ENCODE peak calls at places on chromosomes 4 and X, in ten cellular contexts. One of them, this sample, is unnamed.

GRCh38 chrX:46268429-46268828 is 276.8 kb downstream of the ZNF674 start:
- DNase-seq in effector memory CD4-positive, alpha-beta T cell: no peak
- DNase-seq in lower leg skin: no peak
- DNase-seq in left ventricle myocardium inferior: no peak
- DNase-seq in lower lobe of right lung: no peak
- DNase-seq in fibroblast of pulmonary artery: peak
- DNase-seq in AG09309: no peak
- DNase-seq in GM12878: no peak
- DNase-seq in adipocyte: peak
- DNase-seq in AG10803: no peak
- DNase-seq in this sample: no peak

GRCh38 chrX:12894074-12894691 is 12.2 kb upstream of the TLR8 start:
- DNase-seq in AG09309: no peak
- DNase-seq in GM12878: no peak
- DNase-seq in effector memory CD4-positive, alpha-beta T cell: no peak
- DNase-seq in left ventricle myocardium inferior: peak
- DNase-seq in AG10803: peak
- DNase-seq in adipocyte: no peak
- DNase-seq in fibroblast of pulmonary artery: peak
- DNase-seq in lower lobe of right lung: peak
- DNase-seq in lower leg skin: no peak
- DNase-seq in this sample: no peak

GRCh38 chr4:43525646-43526045 is 633.1 kb downstream of the GRXCR1 start:
- DNase-seq in AG10803: no peak
- DNase-seq in GM12878: no peak
- DNase-seq in AG09309: no peak
- DNase-seq in left ventricle myocardium inferior: no peak
- DNase-seq in lower leg skin: no peak
- DNase-seq in adipocyte: no peak
- DNase-seq in effector memory CD4-positive, alpha-beta T cell: no peak
- DNase-seq in fibroblast of pulmonary artery: no peak
- DNase-seq in lower lobe of right lung: no peak
- DNase-seq in this sample: no peak

GRCh38 chr4:165301833-165302232 is 25.6 kb upstream of the MSMO1 start:
- DNase-seq in lower lobe of right lung: no peak
- DNase-seq in left ventricle myocardium inferior: no peak
- DNase-seq in adipocyte: peak
- DNase-seq in GM12878: no peak
- DNase-seq in AG10803: peak
- DNase-seq in lower leg skin: no peak
- DNase-seq in AG09309: no peak
- DNase-seq in effector memory CD4-positive, alpha-beta T cell: no peak
- DNase-seq in fibroblast of pulmonary artery: no peak
- DNase-seq in this sample: no peak

GRCh38 chr4:184448828-184449227 is 25.5 kb downstream of the IRF2 start:
- DNase-seq in lower lobe of right lung: peak
- DNase-seq in GM12878: no peak
- DNase-seq in lower leg skin: peak
- DNase-seq in effector memory CD4-positive, alpha-beta T cell: no peak
- DNase-seq in AG09309: peak
- DNase-seq in AG10803: peak
- DNase-seq in left ventricle myocardium inferior: peak
- DNase-seq in adipocyte: no peak
- DNase-seq in fibroblast of pulmonary artery: peak
- DNase-seq in this sample: peak

GRCh38 chrX:17535229-17535628 is 160.2 kb downstream of the NHS start:
- DNase-seq in effector memory CD4-positive, alpha-beta T cell: no peak
- DNase-seq in AG09309: no peak
- DNase-seq in lower lobe of right lung: no peak
- DNase-seq in lower leg skin: no peak
- DNase-seq in fibroblast of pulmonary artery: peak
- DNase-seq in AG10803: no peak
- DNase-seq in GM12878: no peak
- DNase-seq in left ventricle myocardium inferior: no peak
- DNase-seq in adipocyte: peak
- DNase-seq in this sample: no peak

GRCh38 chr4:45931151-45931550 is 192.7 kb downstream of the GABRG1 start:
- DNase-seq in lower leg skin: no peak
- DNase-seq in GM12878: no peak
- DNase-seq in AG10803: no peak
- DNase-seq in lower lobe of right lung: no peak
- DNase-seq in fibroblast of pulmonary artery: no peak
- DNase-seq in AG09309: no peak
- DNase-seq in effector memory CD4-positive, alpha-beta T cell: no peak
- DNase-seq in left ventricle myocardium inferior: no peak
- DNase-seq in adipocyte: no peak
- DNase-seq in this sample: no peak

GRCh38 chr4:38612996-38613395 is 51.0 kb upstream of the KLF3 start:
- DNase-seq in adipocyte: peak
- DNase-seq in fibroblast of pulmonary artery: peak
- DNase-seq in effector memory CD4-positive, alpha-beta T cell: no peak
- DNase-seq in GM12878: no peak
- DNase-seq in AG10803: no peak
- DNase-seq in lower lobe of right lung: no peak
- DNase-seq in AG09309: no peak
- DNase-seq in lower leg skin: no peak
- DNase-seq in left ventricle myocardium inferior: no peak
- DNase-seq in this sample: no peak

GRCh38 chr4:156322592-156322991 is 368.9 kb upstream of the CTSO start:
- DNase-seq in adipocyte: peak
- DNase-seq in AG09309: peak
- DNase-seq in GM12878: no peak
- DNase-seq in effector memory CD4-positive, alpha-beta T cell: no peak
- DNase-seq in lower lobe of right lung: no peak
- DNase-seq in lower leg skin: no peak
- DNase-seq in AG10803: peak
- DNase-seq in fibroblast of pulmonary artery: peak
- DNase-seq in left ventricle myocardium inferior: no peak
- DNase-seq in this sample: peak

DNA sequence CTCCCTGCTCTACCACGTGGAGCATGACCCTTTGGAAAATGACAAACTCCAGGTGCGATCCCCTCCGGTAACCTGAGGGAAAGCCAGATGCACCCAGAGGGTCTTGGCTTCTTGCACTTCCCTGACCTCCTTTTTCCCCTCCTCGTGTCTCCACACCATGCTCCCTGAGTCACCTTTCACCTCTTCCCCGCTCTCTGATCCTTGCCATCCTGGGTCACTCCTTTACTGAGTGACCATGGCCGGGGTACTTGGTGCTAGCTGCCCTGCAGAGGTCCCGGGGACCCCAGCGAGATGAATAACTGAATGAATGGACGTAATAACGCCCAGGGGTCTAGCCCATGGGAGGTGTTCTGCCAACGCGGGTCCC is 401 bp upstream of the ZFP92 start:
- DNase-seq in lower leg skin: no peak
- DNase-seq in GM12878: no peak
- DNase-seq in left ventricle myocardium inferior: no peak
- DNase-seq in fibroblast of pulmonary artery: no peak
- DNase-seq in adipocyte: no peak
- DNase-seq in AG09309: no peak
- DNase-seq in AG10803: no peak
- DNase-seq in lower lobe of right lung: no peak
- DNase-seq in effector memory CD4-positive, alpha-beta T cell: no peak
- DNase-seq in this sample: no peak
- H3K4me3 ChIP-seq in lower leg skin: no peak
- H3K4me3 ChIP-seq in GM12878: no peak
- H3K4me3 ChIP-seq in left ventricle myocardium inferior: peak
- H3K4me3 ChIP-seq in fibroblast of pulmonary artery: peak
- H3K4me3 ChIP-seq in adipocyte: no peak
- H3K4me3 ChIP-seq in AG09309: no peak
- H3K4me3 ChIP-seq in AG10803: peak
- H3K4me3 ChIP-seq in lower lobe of right lung: peak
- H3K4me3 ChIP-seq in effector memory CD4-positive, alpha-beta T cell: no peak
- H3K4me3 ChIP-seq in this sample: peak

GRCh38 chr4:147830987-147831386 is 99.1 kb downstream of the ARHGAP10 start:
- DNase-seq in adipocyte: peak
- DNase-seq in effector memory CD4-positive, alpha-beta T cell: no peak
- DNase-seq in GM12878: no peak
- DNase-seq in AG09309: no peak
- DNase-seq in lower leg skin: no peak
- DNase-seq in AG10803: peak
- DNase-seq in left ventricle myocardium inferior: no peak
- DNase-seq in fibroblast of pulmonary artery: peak
- DNase-seq in lower lobe of right lung: no peak
- DNase-seq in this sample: peak

GRCh38 chr4:147830102-147830463 is 98.2 kb downstream of the ARHGAP10 start:
- DNase-seq in lower lobe of right lung: no peak
- DNase-seq in lower leg skin: no peak
- DNase-seq in AG09309: no peak
- DNase-seq in effector memory CD4-positive, alpha-beta T cell: no peak
- DNase-seq in AG10803: no peak
- DNase-seq in GM12878: no peak
- DNase-seq in left ventricle myocardium inferior: no peak
- DNase-seq in adipocyte: no peak
- DNase-seq in fibroblast of pulmonary artery: no peak
- DNase-seq in this sample: no peak

GRCh38 chr4:147826288-147826646 is 94.4 kb downstream of the ARHGAP10 start:
- DNase-seq in AG09309: no peak
- DNase-seq in AG10803: no peak
- DNase-seq in adipocyte: no peak
- DNase-seq in effector memory CD4-positive, alpha-beta T cell: no peak
- DNase-seq in left ventricle myocardium inferior: no peak
- DNase-seq in lower lobe of right lung: no peak
- DNase-seq in GM12878: no peak
- DNase-seq in fibroblast of pulmonary artery: no peak
- DNase-seq in lower leg skin: no peak
- DNase-seq in this sample: no peak

GRCh38 chr4:147829401-147830101 is 97.7 kb downstream of the ARHGAP10 start:
- DNase-seq in AG09309: no peak
- DNase-seq in left ventricle myocardium inferior: peak
- DNase-seq in lower lobe of right lung: no peak
- DNase-seq in GM12878: no peak
- DNase-seq in lower leg skin: peak
- DNase-seq in fibroblast of pulmonary artery: peak
- DNase-seq in AG10803: peak
- DNase-seq in effector memory CD4-positive, alpha-beta T cell: no peak
- DNase-seq in adipocyte: peak
- DNase-seq in this sample: peak

GRCh38 chr4:147828361-147828760 is 96.5 kb downstream of the ARHGAP10 start:
- DNase-seq in fibroblast of pulmonary artery: peak
- DNase-seq in GM12878: no peak
- DNase-seq in effector memory CD4-positive, alpha-beta T cell: no peak
- DNase-seq in lower leg skin: no peak
- DNase-seq in lower lobe of right lung: no peak
- DNase-seq in adipocyte: peak
- DNase-seq in AG10803: peak
- DNase-seq in left ventricle myocardium inferior: no peak
- DNase-seq in AG09309: peak
- DNase-seq in this sample: no peak
- H3K4me3 ChIP-seq in fibroblast of pulmonary artery: no peak
- H3K4me3 ChIP-seq in GM12878: no peak
- H3K4me3 ChIP-seq in effector memory CD4-positive, alpha-beta T cell: no peak
- H3K4me3 ChIP-seq in lower leg skin: no peak
- H3K4me3 ChIP-seq in lower lobe of right lung: no peak
- H3K4me3 ChIP-seq in adipocyte: no peak
- H3K4me3 ChIP-seq in AG10803: no peak
- H3K4me3 ChIP-seq in left ventricle myocardium inferior: no peak
- H3K4me3 ChIP-seq in AG09309: no peak
- H3K4me3 ChIP-seq in this sample: no peak

GRCh38 chr4:148215202-148215601 is 227.0 kb downstream of the NR3C2 start:
- DNase-seq in AG09309: no peak
- DNase-seq in left ventricle myocardium inferior: no peak
- DNase-seq in fibroblast of pulmonary artery: no peak
- DNase-seq in lower leg skin: no peak
- DNase-seq in GM12878: no peak
- DNase-seq in AG10803: no peak
- DNase-seq in adipocyte: peak
- DNase-seq in effector memory CD4-positive, alpha-beta T cell: no peak
- DNase-seq in lower lobe of right lung: no peak
- DNase-seq in this sample: no peak

GRCh38 chr4:148211533-148211932 is 230.7 kb downstream of the NR3C2 start:
- DNase-seq in effector memory CD4-positive, alpha-beta T cell: no peak
- DNase-seq in lower lobe of right lung: no peak
- DNase-seq in adipocyte: peak
- DNase-seq in AG09309: no peak
- DNase-seq in lower leg skin: no peak
- DNase-seq in fibroblast of pulmonary artery: no peak
- DNase-seq in AG10803: no peak
- DNase-seq in left ventricle myocardium inferior: no peak
- DNase-seq in GM12878: no peak
- DNase-seq in this sample: no peak

GRCh38 chr4:148214529-148215166 is 227.6 kb downstream of the NR3C2 start:
- DNase-seq in lower lobe of right lung: no peak
- DNase-seq in AG10803: peak
- DNase-seq in GM12878: no peak
- DNase-seq in left ventricle myocardium inferior: peak
- DNase-seq in adipocyte: peak
- DNase-seq in lower leg skin: peak
- DNase-seq in AG09309: no peak
- DNase-seq in effector memory CD4-positive, alpha-beta T cell: no peak
- DNase-seq in fibroblast of pulmonary artery: no peak
- DNase-seq in this sample: peak

GRCh38 chr4:148216321-148216720 is 225.9 kb downstream of the NR3C2 start:
- DNase-seq in lower lobe of right lung: no peak
- DNase-seq in lower leg skin: no peak
- DNase-seq in adipocyte: no peak
- DNase-seq in fibroblast of pulmonary artery: no peak
- DNase-seq in effector memory CD4-positive, alpha-beta T cell: no peak
- DNase-seq in left ventricle myocardium inferior: no peak
- DNase-seq in AG10803: no peak
- DNase-seq in GM12878: no peak
- DNase-seq in AG09309: no peak
- DNase-seq in this sample: no peak

GRCh38 chr4:148216866-148217814 is 225.1 kb downstream of the NR3C2 start:
- DNase-seq in fibroblast of pulmonary artery: no peak
- DNase-seq in adipocyte: peak
- DNase-seq in left ventricle myocardium inferior: no peak
- DNase-seq in lower lobe of right lung: no peak
- DNase-seq in lower leg skin: no peak
- DNase-seq in AG09309: no peak
- DNase-seq in AG10803: peak
- DNase-seq in GM12878: peak
- DNase-seq in effector memory CD4-positive, alpha-beta T cell: no peak
- DNase-seq in this sample: no peak
- H3K4me3 ChIP-seq in fibroblast of pulmonary artery: no peak
- H3K4me3 ChIP-seq in adipocyte: peak
- H3K4me3 ChIP-seq in left ventricle myocardium inferior: peak
- H3K4me3 ChIP-seq in lower lobe of right lung: peak
- H3K4me3 ChIP-seq in lower leg skin: no peak
- H3K4me3 ChIP-seq in AG09309: no peak
- H3K4me3 ChIP-seq in AG10803: peak
- H3K4me3 ChIP-seq in GM12878: no peak
- H3K4me3 ChIP-seq in effector memory CD4-positive, alpha-beta T cell: peak
- H3K4me3 ChIP-seq in this sample: no peak

DNA sequence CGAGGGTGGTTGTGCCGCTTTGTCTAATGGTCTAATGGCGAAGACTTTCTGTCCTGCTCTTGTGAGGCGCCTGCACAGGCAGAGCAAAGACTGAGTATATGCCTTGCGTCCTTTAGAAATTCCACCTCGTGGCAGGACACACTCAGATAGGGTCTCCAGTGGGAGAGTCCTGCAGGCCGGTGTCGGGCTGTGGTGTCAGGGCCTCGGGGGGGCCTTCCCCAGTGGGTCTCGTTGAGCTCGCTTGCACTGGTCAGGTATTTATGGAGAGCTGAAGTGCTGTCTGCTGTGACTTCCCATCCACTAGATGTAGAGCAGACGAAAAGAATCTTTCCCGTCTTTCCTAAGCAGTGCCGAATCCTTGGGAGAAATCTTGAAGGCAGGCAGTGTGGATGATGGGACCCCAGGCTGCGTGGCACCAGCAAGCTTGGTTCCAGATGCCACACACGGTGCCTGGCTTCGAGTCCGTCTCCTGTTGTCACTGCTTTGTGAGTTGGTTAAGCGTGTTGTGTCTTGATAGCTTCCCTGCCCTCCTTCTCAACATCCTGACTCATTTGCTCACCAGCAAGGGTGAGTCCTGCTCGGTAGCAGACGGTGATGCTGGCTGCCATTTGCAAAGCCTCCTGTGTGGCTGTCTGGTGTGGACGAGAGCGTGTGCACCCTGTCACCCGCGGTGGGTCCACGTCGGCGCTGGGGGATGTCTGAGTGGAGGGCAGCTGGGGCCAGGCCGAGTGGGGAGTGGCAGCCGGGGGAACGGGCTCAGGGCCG is 20.5 kb downstream of the MAEA start:
- DNase-seq in lower lobe of right lung: no peak
- DNase-seq in fibroblast of pulmonary artery: no peak
- DNase-seq in adipocyte: no peak
- DNase-seq in GM12878: no peak
- DNase-seq in effector memory CD4-positive, alpha-beta T cell: no peak
- DNase-seq in left ventricle myocardium inferior: no peak
- DNase-seq in AG10803: no peak
- DNase-seq in AG09309: no peak
- DNase-seq in lower leg skin: no peak
- DNase-seq in this sample: no peak
- H3K4me3 ChIP-seq in lower lobe of right lung: peak
- H3K4me3 ChIP-seq in fibroblast of pulmonary artery: peak
- H3K4me3 ChIP-seq in adipocyte: peak
- H3K4me3 ChIP-seq in GM12878: no peak
- H3K4me3 ChIP-seq in effector memory CD4-positive, alpha-beta T cell: peak
- H3K4me3 ChIP-seq in left ventricle myocardium inferior: peak
- H3K4me3 ChIP-seq in AG10803: peak
- H3K4me3 ChIP-seq in AG09309: peak
- H3K4me3 ChIP-seq in lower leg skin: no peak
- H3K4me3 ChIP-seq in this sample: peak

This sample was measured in skeletal muscle cell.